ENCODE peak calls at places on chromosomes 11 and 22, in six cellular contexts. T, A, E, P, V and F are unnamed samples.

GRCh38 chr11:25901415-25901814 is 430.5 kb upstream of the ANO3 start:
- DNase-seq in A (no peak), T (no peak), E (no peak), V (no peak), P (no peak), F (no peak)

GRCh38 chr11:12687740-12688139 is 13.5 kb downstream of the TEAD1 start:
- DNase-seq in T (no peak), E (no peak), A (no peak), V (no peak), P (no peak), F (no peak)

GRCh38 chr11:92204731-92205130 is 19.9 kb upstream of the FAT3 start:
- DNase-seq in T (peak; percentile 20), A (no peak), P (no peak), V (peak; percentile 7), E (no peak), F (no peak)

GRCh38 chr22:44057411-44057987 is 33.4 kb downstream of the PARVB start:
- DNase-seq in V (no peak), P (no peak), T (peak; percentile 22), E (no peak), A (no peak), F (no peak)

GRCh38 chr11:89583580-89583979 is 92.4 kb upstream of the NOX4 start:
- DNase-seq in A (no peak), E (no peak), V (no peak), T (no peak), P (no peak), F (no peak)

GRCh38 chr22:29831958-29832357 is 6.1 kb downstream of the ASCC2 start:
- DNase-seq in E (no peak), A (no peak), T (no peak), V (no peak), P (no peak), F (no peak)

GRCh38 chr11:83002047-83002446 is 69.7 kb downstream of the RAB30 start:
- DNase-seq in T (peak; percentile 29), P (no peak), V (no peak), A (no peak), E (no peak), F (no peak)

GRCh38 chr11:72617080-72617744 is 57.0 kb downstream of the PDE2A start:
- DNase-seq in A (no peak), T (peak; percentile 13), V (peak; percentile 23), P (no peak), E (no peak), F (no peak)

GRCh38 chr22:47586038-47586437 is 823.6 kb downstream of the TBC1D22A start:
- DNase-seq in T (no peak), P (peak; percentile 13), V (no peak), A (no peak), E (no peak), F (peak; percentile 1)

GRCh38 chr11:20021771-20022362 is 138.4 kb downstream of the DBX1 start:
- DNase-seq in V (no peak), A (no peak), E (no peak), P (peak; percentile 73), T (no peak), F (no peak)

GRCh38 chr11:122804796-122805195 is 33.5 kb upstream of the CRTAM start:
- DNase-seq in V (no peak), A (peak; percentile 21), P (no peak), T (no peak), E (no peak), F (peak; percentile 90)

GRCh38 chr11:13939952-13940610 is 22.4 kb upstream of the SPON1 start:
- DNase-seq in P (peak; percentile 24), E (no peak), V (no peak), T (no peak), A (no peak), F (peak; percentile 84)

GRCh38 chr22:37088750-37089408 is 20.6 kb downstream of the TMPRSS6 start:
- DNase-seq in P (no peak), A (no peak), V (no peak), E (no peak), T (no peak), F (no peak)

GRCh38 chr22:47337161-47337621 is 574.7 kb downstream of the TBC1D22A start:
- DNase-seq in P (peak; percentile 89), A (no peak), E (no peak), T (peak; percentile 92), V (peak; percentile 85), F (peak; percentile 16)

GRCh38 chr22:35043251-35043931 is 22.6 kb upstream of the ISX start:
- DNase-seq in P (no peak), A (peak; percentile 60), V (no peak), T (no peak), E (no peak), F (no peak)

DNA sequence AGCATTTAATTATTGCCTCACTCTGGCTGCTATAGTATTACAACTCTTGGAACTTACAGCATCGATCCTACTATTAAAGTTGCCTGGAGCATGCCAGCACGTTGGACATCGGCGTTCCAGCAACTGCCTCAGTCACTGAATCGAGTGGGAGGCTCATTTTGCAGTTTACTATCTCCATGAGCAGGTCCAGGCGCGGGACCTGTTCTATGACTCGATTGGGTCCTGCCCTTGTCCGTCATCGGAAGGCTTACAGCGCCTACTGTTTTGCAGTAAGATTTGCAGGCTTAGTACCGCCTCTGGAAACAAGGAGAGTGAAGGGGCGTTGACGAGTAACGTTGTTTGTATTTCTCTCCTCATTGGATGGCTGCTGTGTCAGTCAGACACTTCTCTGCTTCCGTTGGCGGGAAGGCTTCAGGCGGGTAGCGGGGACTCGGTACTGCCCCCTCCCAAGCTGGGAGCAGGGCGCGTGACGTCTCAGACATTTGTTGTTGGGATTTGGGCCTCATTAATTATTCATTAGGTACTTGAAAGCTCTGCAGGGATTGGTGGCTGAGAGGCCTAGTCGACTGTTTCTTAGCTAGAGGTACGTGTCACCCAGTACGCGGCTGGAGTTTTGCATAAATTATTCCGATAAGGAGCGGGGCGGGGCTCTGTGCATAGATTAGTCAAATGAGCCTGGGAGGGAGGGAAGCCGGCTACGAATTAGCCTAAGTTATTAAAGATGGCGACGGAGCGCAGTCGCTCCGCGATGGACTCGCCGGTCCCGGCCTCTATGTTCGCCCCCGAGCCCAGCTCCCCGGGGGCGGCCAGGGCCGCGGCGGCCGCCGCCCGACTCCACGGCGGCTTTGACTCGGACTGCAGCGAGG is at the start of gene GTPBP1:
- DNase-seq in T (peak; percentile 100), A (peak; percentile 100), P (peak; percentile 100), E (peak; percentile 98), V (peak; percentile 100), F (peak; percentile 100)
- TF ChIP-seq CTCF in T (no peak), A (no peak), P (no peak), E (no peak), V (no peak), F (no peak)

GRCh38 chr22:30921108-30921507 is 47.5 kb downstream of the MORC2 start:
- DNase-seq in P (no peak), T (no peak), A (no peak), V (no peak), E (no peak), F (peak; percentile 42)

GRCh38 chr22:30923168-30923900 is 45.2 kb downstream of the MORC2 start:
- DNase-seq in P (no peak), A (no peak), E (no peak), T (no peak), V (no peak), F (no peak)

GRCh38 chr22:30920407-30920806 is 48.2 kb downstream of the MORC2 start:
- DNase-seq in P (peak; percentile 70), V (peak; percentile 67), A (peak; percentile 76), E (peak; percentile 85), T (peak; percentile 71), F (peak; percentile 33)

GRCh38 chr22:30919973-30920372 is 48.6 kb downstream of the MORC2 start:
- DNase-seq in T (no peak), V (no peak), A (no peak), P (no peak), E (no peak), F (no peak)

DNA sequence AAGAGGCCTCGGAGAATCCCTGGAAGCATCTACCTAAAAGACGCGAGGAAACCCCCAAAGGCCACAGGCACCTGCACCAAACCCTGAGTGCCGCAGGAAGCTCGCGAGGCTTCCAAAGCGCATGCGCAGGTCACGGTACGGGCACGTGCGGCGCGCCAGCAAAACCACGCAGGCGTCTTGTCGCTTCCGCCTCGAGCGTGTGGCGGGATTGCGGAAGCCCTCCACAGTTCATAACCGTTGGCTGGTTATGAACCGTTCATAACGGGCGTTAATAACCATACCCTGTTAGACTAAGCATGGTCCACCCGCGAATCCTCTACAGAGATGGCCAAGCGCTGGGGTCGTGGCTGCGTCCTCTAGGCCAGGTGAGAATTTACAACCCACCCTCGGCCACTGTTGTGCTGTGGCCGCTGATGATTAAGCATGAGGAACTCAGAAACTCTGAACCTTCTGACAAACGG is 46.4 kb downstream of the MORC2 start:
- DNase-seq in T (peak; percentile 66), P (peak; percentile 23), A (peak; percentile 30), E (peak; percentile 80), V (peak; percentile 10), F (peak; percentile 8)
- H3K4me3 ChIP-seq in T (peak overlapping the region; percentile 46), P (no peak overlapping the region), A (no peak overlapping the region), E (peak overlapping the region; percentile 56), V (peak overlapping the region; percentile 24), F (peak overlapping the region; percentile 13)

DNA sequence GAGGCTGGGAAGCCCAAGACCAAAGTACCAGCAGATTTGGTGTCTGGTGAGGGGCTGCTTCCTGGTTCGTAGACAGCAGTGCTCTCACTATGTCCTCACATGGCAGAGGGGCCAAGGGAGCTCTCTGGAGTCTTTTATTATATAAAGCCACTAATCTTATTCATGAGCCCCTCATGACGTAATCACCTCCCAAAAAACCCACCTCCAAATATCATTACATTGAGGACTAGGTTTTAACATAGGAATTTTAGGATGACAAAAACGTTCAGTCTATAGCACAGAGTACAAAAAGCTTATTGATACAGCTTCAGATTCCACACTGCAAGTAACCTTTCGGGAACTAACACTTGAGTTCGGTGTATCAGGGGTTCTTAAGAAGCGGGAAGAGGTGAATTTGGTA is 4.1 kb upstream of the MS4A18 start:
- DNase-seq in P (no peak), V (no peak), E (no peak), T (no peak), A (no peak), F (no peak)
- TF ChIP-seq CTCF in P (no peak), V (no peak), E (no peak), T (no peak), A (no peak), F (no peak)

GRCh38 chr11:70209391-70209912 is 6.4 kb downstream of the FADD start:
- DNase-seq in E (no peak), P (no peak), V (no peak), A (no peak), T (no peak), F (no peak)

GRCh38 chr11:70207531-70208131 is 4.5 kb downstream of the FADD start:
- DNase-seq in P (no peak), E (no peak), V (no peak), T (no peak), A (no peak), F (no peak)

GRCh38 chr11:70210516-70210915 is 7.4 kb downstream of the FADD start:
- DNase-seq in P (no peak), E (no peak), T (no peak), V (no peak), A (no peak), F (no peak)

GRCh38 chr11:70210051-70210501 is 7.0 kb downstream of the FADD start:
- DNase-seq in P (no peak), E (no peak), T (peak; percentile 66), V (peak; percentile 73), A (no peak), F (no peak)

DNA sequence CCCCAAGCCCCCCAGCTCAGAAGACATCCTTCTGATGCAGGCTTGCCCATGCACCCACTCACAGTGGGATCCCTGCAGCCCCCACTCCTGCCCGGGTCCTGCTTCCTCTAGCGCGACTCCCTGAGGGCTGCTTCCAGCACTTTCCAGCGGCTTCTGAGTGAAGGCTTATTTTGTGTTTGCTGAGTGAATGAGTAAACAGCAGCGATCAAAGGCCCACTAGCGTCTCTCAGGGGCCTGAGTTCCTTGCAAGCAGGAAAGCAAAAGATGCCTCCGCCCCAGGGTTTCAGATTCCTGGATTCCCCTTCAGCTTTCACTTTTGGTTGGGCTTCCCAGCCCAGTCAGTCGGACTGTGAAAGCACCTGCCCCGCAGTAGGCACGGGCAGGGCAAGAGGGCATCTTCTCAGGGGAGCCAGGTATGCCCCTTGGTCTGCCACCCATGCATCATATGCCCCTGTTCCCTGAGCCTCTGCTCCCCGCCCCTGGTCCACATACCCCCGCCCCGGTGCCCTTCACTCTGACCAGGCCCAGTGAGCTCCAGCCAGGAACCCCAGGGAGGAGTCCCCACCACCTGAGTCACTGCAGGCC is 9.2 kb downstream of the FADD start:
- DNase-seq in T (no peak), V (no peak), E (no peak), A (no peak), P (no peak), F (no peak)
- H3K4me3 ChIP-seq in T (no peak overlapping the region), V (no peak overlapping the region), E (peak overlapping the region; percentile 40), A (no peak overlapping the region), P (no peak overlapping the region), F (no peak overlapping the region)